ENCODE peak calls at places on chromosomes 2 and 18, in eight cellular contexts. One of them, this sample, is unnamed.
A peak's percentile ranks its signal among the peaks of the same experiment; 100 is the strongest.

GRCh38 chr2:28209312-28209711 is 183.3 kb upstream of the FOSL2 start:
- DNase-seq in tibial artery: no peak
- DNase-seq in activated naive CD4-positive, alpha-beta T cell: no peak
- DNase-seq in stimulated activated CD4-positive, alpha-beta T cell treated with anti-CD3 and anti-CD28 coated beads, TNF-alpha, amount 100 ng/mL, for 4 hours: no peak
- DNase-seq in activated CD4-positive, alpha-beta memory T cell treated with anti-CD3 and anti-CD28 coated beads for 36 hours: no peak
- DNase-seq in hepatic stellate cell: no peak
- DNase-seq in HT1080: peak; percentile 25
- DNase-seq in mucosa of descending colon: no peak
- DNase-seq in this sample: peak; percentile 34

GRCh38 chr2:168315331-168316072 is 68.1 kb upstream of the STK39 start:
- DNase-seq in tibial artery: no peak
- DNase-seq in activated naive CD4-positive, alpha-beta T cell: no peak
- DNase-seq in stimulated activated CD4-positive, alpha-beta T cell treated with anti-CD3 and anti-CD28 coated beads, TNF-alpha, amount 100 ng/mL, for 4 hours: no peak
- DNase-seq in activated CD4-positive, alpha-beta memory T cell treated with anti-CD3 and anti-CD28 coated beads for 36 hours: no peak
- DNase-seq in hepatic stellate cell: no peak
- DNase-seq in HT1080: no peak
- DNase-seq in mucosa of descending colon: no peak
- DNase-seq in this sample: no peak

GRCh38 chr18:43720036-43720435 is 442.7 kb upstream of the SYT4 start:
- DNase-seq in tibial artery: no peak
- DNase-seq in activated naive CD4-positive, alpha-beta T cell: no peak
- DNase-seq in stimulated activated CD4-positive, alpha-beta T cell treated with anti-CD3 and anti-CD28 coated beads, TNF-alpha, amount 100 ng/mL, for 4 hours: no peak
- DNase-seq in activated CD4-positive, alpha-beta memory T cell treated with anti-CD3 and anti-CD28 coated beads for 36 hours: no peak
- DNase-seq in hepatic stellate cell: no peak
- DNase-seq in HT1080: no peak
- DNase-seq in mucosa of descending colon: no peak
- DNase-seq in this sample: no peak

GRCh38 chr18:10559566-10560456 is 34.0 kb downstream of the NAPG start:
- DNase-seq in tibial artery: no peak
- DNase-seq in activated naive CD4-positive, alpha-beta T cell: no peak
- DNase-seq in stimulated activated CD4-positive, alpha-beta T cell treated with anti-CD3 and anti-CD28 coated beads, TNF-alpha, amount 100 ng/mL, for 4 hours: no peak
- DNase-seq in activated CD4-positive, alpha-beta memory T cell treated with anti-CD3 and anti-CD28 coated beads for 36 hours: peak; percentile 17
- DNase-seq in hepatic stellate cell: no peak
- DNase-seq in HT1080: no peak
- DNase-seq in mucosa of descending colon: no peak
- DNase-seq in this sample: no peak

GRCh38 chr2:111042772-111043771 is 77.6 kb upstream of the BCL2L11 start:
- DNase-seq in tibial artery: no peak
- DNase-seq in activated naive CD4-positive, alpha-beta T cell: no peak
- DNase-seq in stimulated activated CD4-positive, alpha-beta T cell treated with anti-CD3 and anti-CD28 coated beads, TNF-alpha, amount 100 ng/mL, for 4 hours: no peak
- DNase-seq in activated CD4-positive, alpha-beta memory T cell treated with anti-CD3 and anti-CD28 coated beads for 36 hours: peak; percentile 55
- DNase-seq in hepatic stellate cell: no peak
- DNase-seq in HT1080: no peak
- DNase-seq in mucosa of descending colon: no peak
- DNase-seq in this sample: no peak

GRCh38 chr2:224042191-224042696 is 3.2 kb upstream of the SERPINE2 start:
- DNase-seq in tibial artery: no peak
- DNase-seq in activated naive CD4-positive, alpha-beta T cell: no peak
- DNase-seq in stimulated activated CD4-positive, alpha-beta T cell treated with anti-CD3 and anti-CD28 coated beads, TNF-alpha, amount 100 ng/mL, for 4 hours: no peak
- DNase-seq in activated CD4-positive, alpha-beta memory T cell treated with anti-CD3 and anti-CD28 coated beads for 36 hours: no peak
- DNase-seq in hepatic stellate cell: no peak
- DNase-seq in HT1080: no peak
- DNase-seq in mucosa of descending colon: no peak
- DNase-seq in this sample: no peak

GRCh38 chr2:200604571-200605255 is 18.9 kb downstream of the AOX1 start:
- DNase-seq in tibial artery: no peak
- DNase-seq in activated naive CD4-positive, alpha-beta T cell: no peak
- DNase-seq in stimulated activated CD4-positive, alpha-beta T cell treated with anti-CD3 and anti-CD28 coated beads, TNF-alpha, amount 100 ng/mL, for 4 hours: no peak
- DNase-seq in activated CD4-positive, alpha-beta memory T cell treated with anti-CD3 and anti-CD28 coated beads for 36 hours: no peak
- DNase-seq in hepatic stellate cell: no peak
- DNase-seq in HT1080: no peak
- DNase-seq in mucosa of descending colon: no peak
- DNase-seq in this sample: no peak

GRCh38 chr2:136135924-136136906 is 18.3 kb upstream of the CXCR4 start:
- DNase-seq in tibial artery: no peak
- DNase-seq in activated naive CD4-positive, alpha-beta T cell: peak; percentile 58
- DNase-seq in stimulated activated CD4-positive, alpha-beta T cell treated with anti-CD3 and anti-CD28 coated beads, TNF-alpha, amount 100 ng/mL, for 4 hours: peak; percentile 44
- DNase-seq in activated CD4-positive, alpha-beta memory T cell treated with anti-CD3 and anti-CD28 coated beads for 36 hours: peak; percentile 75
- DNase-seq in hepatic stellate cell: no peak
- DNase-seq in HT1080: no peak
- DNase-seq in mucosa of descending colon: peak; percentile 80
- DNase-seq in this sample: no peak

GRCh38 chr2:25548587-25548986 is 124.8 kb downstream of the DTNB start:
- DNase-seq in tibial artery: no peak
- DNase-seq in activated naive CD4-positive, alpha-beta T cell: no peak
- DNase-seq in stimulated activated CD4-positive, alpha-beta T cell treated with anti-CD3 and anti-CD28 coated beads, TNF-alpha, amount 100 ng/mL, for 4 hours: no peak
- DNase-seq in activated CD4-positive, alpha-beta memory T cell treated with anti-CD3 and anti-CD28 coated beads for 36 hours: no peak
- DNase-seq in hepatic stellate cell: no peak
- DNase-seq in HT1080: no peak
- DNase-seq in mucosa of descending colon: no peak
- DNase-seq in this sample: no peak

GRCh38 chr2:145691659-145692058 is 1171.7 kb upstream of the ZEB2 start:
- DNase-seq in tibial artery: no peak
- DNase-seq in activated naive CD4-positive, alpha-beta T cell: no peak
- DNase-seq in stimulated activated CD4-positive, alpha-beta T cell treated with anti-CD3 and anti-CD28 coated beads, TNF-alpha, amount 100 ng/mL, for 4 hours: no peak
- DNase-seq in activated CD4-positive, alpha-beta memory T cell treated with anti-CD3 and anti-CD28 coated beads for 36 hours: no peak
- DNase-seq in hepatic stellate cell: no peak
- DNase-seq in HT1080: no peak
- DNase-seq in mucosa of descending colon: no peak
- DNase-seq in this sample: no peak

GRCh38 chr2:66489433-66489832 is 54.5 kb downstream of the MEIS1 start:
- DNase-seq in tibial artery: no peak
- DNase-seq in activated naive CD4-positive, alpha-beta T cell: no peak
- DNase-seq in stimulated activated CD4-positive, alpha-beta T cell treated with anti-CD3 and anti-CD28 coated beads, TNF-alpha, amount 100 ng/mL, for 4 hours: no peak
- DNase-seq in activated CD4-positive, alpha-beta memory T cell treated with anti-CD3 and anti-CD28 coated beads for 36 hours: no peak
- DNase-seq in hepatic stellate cell: no peak
- DNase-seq in HT1080: no peak
- DNase-seq in mucosa of descending colon: no peak
- DNase-seq in this sample: no peak

GRCh38 chr2:156845806-156846558 is 409.8 kb downstream of the GPD2 start:
- DNase-seq in tibial artery: no peak
- DNase-seq in activated naive CD4-positive, alpha-beta T cell: no peak
- DNase-seq in stimulated activated CD4-positive, alpha-beta T cell treated with anti-CD3 and anti-CD28 coated beads, TNF-alpha, amount 100 ng/mL, for 4 hours: no peak
- DNase-seq in activated CD4-positive, alpha-beta memory T cell treated with anti-CD3 and anti-CD28 coated beads for 36 hours: no peak
- DNase-seq in hepatic stellate cell: no peak
- DNase-seq in HT1080: no peak
- DNase-seq in mucosa of descending colon: no peak
- DNase-seq in this sample: no peak

GRCh38 chr2:60899230-60899891 is 18.0 kb downstream of the REL start:
- DNase-seq in tibial artery: no peak
- DNase-seq in activated naive CD4-positive, alpha-beta T cell: no peak
- DNase-seq in stimulated activated CD4-positive, alpha-beta T cell treated with anti-CD3 and anti-CD28 coated beads, TNF-alpha, amount 100 ng/mL, for 4 hours: peak; percentile 52
- DNase-seq in activated CD4-positive, alpha-beta memory T cell treated with anti-CD3 and anti-CD28 coated beads for 36 hours: peak; percentile 74
- DNase-seq in hepatic stellate cell: no peak
- DNase-seq in HT1080: no peak
- DNase-seq in mucosa of descending colon: no peak
- DNase-seq in this sample: no peak

GRCh38 chr18:8890957-8891464 is 185.7 kb downstream of the MTCL1 start:
- DNase-seq in tibial artery: no peak
- DNase-seq in activated naive CD4-positive, alpha-beta T cell: no peak
- DNase-seq in stimulated activated CD4-positive, alpha-beta T cell treated with anti-CD3 and anti-CD28 coated beads, TNF-alpha, amount 100 ng/mL, for 4 hours: no peak
- DNase-seq in activated CD4-positive, alpha-beta memory T cell treated with anti-CD3 and anti-CD28 coated beads for 36 hours: no peak
- DNase-seq in hepatic stellate cell: peak; percentile 69
- DNase-seq in HT1080: peak; percentile 97
- DNase-seq in mucosa of descending colon: no peak
- DNase-seq in this sample: peak; percentile 93

GRCh38 chr18:49028801-49029506 is 78.2 kb upstream of the SMAD7 start:
- DNase-seq in tibial artery: peak; percentile 44
- DNase-seq in activated naive CD4-positive, alpha-beta T cell: no peak
- DNase-seq in stimulated activated CD4-positive, alpha-beta T cell treated with anti-CD3 and anti-CD28 coated beads, TNF-alpha, amount 100 ng/mL, for 4 hours: no peak
- DNase-seq in activated CD4-positive, alpha-beta memory T cell treated with anti-CD3 and anti-CD28 coated beads for 36 hours: no peak
- DNase-seq in hepatic stellate cell: no peak
- DNase-seq in HT1080: no peak
- DNase-seq in mucosa of descending colon: no peak
- DNase-seq in this sample: no peak

GRCh38 chr2:159084395-159085370 is 116.2 kb downstream of the TANC1 start:
- DNase-seq in tibial artery: no peak
- DNase-seq in activated naive CD4-positive, alpha-beta T cell: no peak
- DNase-seq in stimulated activated CD4-positive, alpha-beta T cell treated with anti-CD3 and anti-CD28 coated beads, TNF-alpha, amount 100 ng/mL, for 4 hours: no peak
- DNase-seq in activated CD4-positive, alpha-beta memory T cell treated with anti-CD3 and anti-CD28 coated beads for 36 hours: no peak
- DNase-seq in hepatic stellate cell: no peak
- DNase-seq in HT1080: no peak
- DNase-seq in mucosa of descending colon: no peak
- DNase-seq in this sample: no peak

GRCh38 chr2:64670047-64670446 is 16.3 kb upstream of the SERTAD2 start:
- DNase-seq in tibial artery: no peak
- DNase-seq in activated naive CD4-positive, alpha-beta T cell: no peak
- DNase-seq in stimulated activated CD4-positive, alpha-beta T cell treated with anti-CD3 and anti-CD28 coated beads, TNF-alpha, amount 100 ng/mL, for 4 hours: no peak
- DNase-seq in activated CD4-positive, alpha-beta memory T cell treated with anti-CD3 and anti-CD28 coated beads for 36 hours: no peak
- DNase-seq in hepatic stellate cell: no peak
- DNase-seq in HT1080: no peak
- DNase-seq in mucosa of descending colon: no peak
- DNase-seq in this sample: no peak

GRCh38 chr2:228446732-228447131 is 265.2 kb upstream of the SPHKAP start:
- DNase-seq in tibial artery: no peak
- DNase-seq in activated naive CD4-positive, alpha-beta T cell: no peak
- DNase-seq in stimulated activated CD4-positive, alpha-beta T cell treated with anti-CD3 and anti-CD28 coated beads, TNF-alpha, amount 100 ng/mL, for 4 hours: no peak
- DNase-seq in activated CD4-positive, alpha-beta memory T cell treated with anti-CD3 and anti-CD28 coated beads for 36 hours: no peak
- DNase-seq in hepatic stellate cell: no peak
- DNase-seq in HT1080: no peak
- DNase-seq in mucosa of descending colon: no peak
- DNase-seq in this sample: no peak

GRCh38 chr2:191401287-191401686 is 156.1 kb downstream of the MYO1B start:
- DNase-seq in tibial artery: no peak
- DNase-seq in activated naive CD4-positive, alpha-beta T cell: no peak
- DNase-seq in stimulated activated CD4-positive, alpha-beta T cell treated with anti-CD3 and anti-CD28 coated beads, TNF-alpha, amount 100 ng/mL, for 4 hours: no peak
- DNase-seq in activated CD4-positive, alpha-beta memory T cell treated with anti-CD3 and anti-CD28 coated beads for 36 hours: no peak
- DNase-seq in hepatic stellate cell: peak; percentile 63
- DNase-seq in HT1080: no peak
- DNase-seq in mucosa of descending colon: no peak
- DNase-seq in this sample: no peak

GRCh38 chr18:10715791-10716190 is 190.0 kb downstream of the NAPG start:
- DNase-seq in tibial artery: no peak
- DNase-seq in activated naive CD4-positive, alpha-beta T cell: no peak
- DNase-seq in stimulated activated CD4-positive, alpha-beta T cell treated with anti-CD3 and anti-CD28 coated beads, TNF-alpha, amount 100 ng/mL, for 4 hours: no peak
- DNase-seq in activated CD4-positive, alpha-beta memory T cell treated with anti-CD3 and anti-CD28 coated beads for 36 hours: no peak
- DNase-seq in hepatic stellate cell: no peak
- DNase-seq in HT1080: peak; percentile 56
- DNase-seq in mucosa of descending colon: no peak
- DNase-seq in this sample: no peak

GRCh38 chr2:3594493-3595281 is at the start of gene COLEC11:
- DNase-seq in tibial artery: no peak
- DNase-seq in activated naive CD4-positive, alpha-beta T cell: no peak
- DNase-seq in stimulated activated CD4-positive, alpha-beta T cell treated with anti-CD3 and anti-CD28 coated beads, TNF-alpha, amount 100 ng/mL, for 4 hours: no peak
- DNase-seq in activated CD4-positive, alpha-beta memory T cell treated with anti-CD3 and anti-CD28 coated beads for 36 hours: no peak
- DNase-seq in hepatic stellate cell: peak; percentile 83
- DNase-seq in HT1080: no peak
- DNase-seq in mucosa of descending colon: no peak
- DNase-seq in this sample: no peak

GRCh38 chr2:128710770-128711169 is 392.1 kb upstream of the HS6ST1 start:
- DNase-seq in tibial artery: no peak
- DNase-seq in activated naive CD4-positive, alpha-beta T cell: no peak
- DNase-seq in stimulated activated CD4-positive, alpha-beta T cell treated with anti-CD3 and anti-CD28 coated beads, TNF-alpha, amount 100 ng/mL, for 4 hours: no peak
- DNase-seq in activated CD4-positive, alpha-beta memory T cell treated with anti-CD3 and anti-CD28 coated beads for 36 hours: no peak
- DNase-seq in hepatic stellate cell: no peak
- DNase-seq in HT1080: no peak
- DNase-seq in mucosa of descending colon: no peak
- DNase-seq in this sample: no peak

GRCh38 chr18:10685484-10685883 is 159.7 kb downstream of the NAPG start:
- DNase-seq in tibial artery: no peak
- DNase-seq in activated naive CD4-positive, alpha-beta T cell: no peak
- DNase-seq in stimulated activated CD4-positive, alpha-beta T cell treated with anti-CD3 and anti-CD28 coated beads, TNF-alpha, amount 100 ng/mL, for 4 hours: no peak
- DNase-seq in activated CD4-positive, alpha-beta memory T cell treated with anti-CD3 and anti-CD28 coated beads for 36 hours: no peak
- DNase-seq in hepatic stellate cell: no peak
- DNase-seq in HT1080: no peak
- DNase-seq in mucosa of descending colon: no peak
- DNase-seq in this sample: no peak

GRCh38 chr2:17995594-17995993 is 117.1 kb downstream of the KCNS3 start:
- DNase-seq in tibial artery: no peak
- DNase-seq in activated naive CD4-positive, alpha-beta T cell: no peak
- DNase-seq in stimulated activated CD4-positive, alpha-beta T cell treated with anti-CD3 and anti-CD28 coated beads, TNF-alpha, amount 100 ng/mL, for 4 hours: no peak
- DNase-seq in activated CD4-positive, alpha-beta memory T cell treated with anti-CD3 and anti-CD28 coated beads for 36 hours: no peak
- DNase-seq in hepatic stellate cell: no peak
- DNase-seq in HT1080: no peak
- DNase-seq in mucosa of descending colon: no peak
- DNase-seq in this sample: no peak

GRCh38 chr2:210954508-210954907 is 398.1 kb downstream of the CPS1 start:
- DNase-seq in tibial artery: no peak
- DNase-seq in activated naive CD4-positive, alpha-beta T cell: no peak
- DNase-seq in stimulated activated CD4-positive, alpha-beta T cell treated with anti-CD3 and anti-CD28 coated beads, TNF-alpha, amount 100 ng/mL, for 4 hours: no peak
- DNase-seq in activated CD4-positive, alpha-beta memory T cell treated with anti-CD3 and anti-CD28 coated beads for 36 hours: no peak
- DNase-seq in hepatic stellate cell: no peak
- DNase-seq in HT1080: no peak
- DNase-seq in mucosa of descending colon: no peak
- DNase-seq in this sample: no peak

GRCh38 chr18:14974576-14974975 is 226.6 kb downstream of the ANKRD30B start:
- DNase-seq in tibial artery: no peak
- DNase-seq in activated naive CD4-positive, alpha-beta T cell: no peak
- DNase-seq in stimulated activated CD4-positive, alpha-beta T cell treated with anti-CD3 and anti-CD28 coated beads, TNF-alpha, amount 100 ng/mL, for 4 hours: no peak
- DNase-seq in activated CD4-positive, alpha-beta memory T cell treated with anti-CD3 and anti-CD28 coated beads for 36 hours: no peak
- DNase-seq in hepatic stellate cell: no peak
- DNase-seq in HT1080: peak; percentile 93
- DNase-seq in mucosa of descending colon: no peak
- DNase-seq in this sample: peak; percentile 81

GRCh38 chr2:219344756-219345458 is 12.4 kb upstream of the RESP18 start:
- DNase-seq in tibial artery: no peak
- DNase-seq in activated naive CD4-positive, alpha-beta T cell: no peak
- DNase-seq in stimulated activated CD4-positive, alpha-beta T cell treated with anti-CD3 and anti-CD28 coated beads, TNF-alpha, amount 100 ng/mL, for 4 hours: no peak
- DNase-seq in activated CD4-positive, alpha-beta memory T cell treated with anti-CD3 and anti-CD28 coated beads for 36 hours: no peak
- DNase-seq in hepatic stellate cell: no peak
- DNase-seq in HT1080: no peak
- DNase-seq in mucosa of descending colon: no peak
- DNase-seq in this sample: peak; percentile 59

GRCh38 chr2:148279216-148279615 is 258.3 kb downstream of the MBD5 start:
- DNase-seq in tibial artery: no peak
- DNase-seq in activated naive CD4-positive, alpha-beta T cell: no peak
- DNase-seq in stimulated activated CD4-positive, alpha-beta T cell treated with anti-CD3 and anti-CD28 coated beads, TNF-alpha, amount 100 ng/mL, for 4 hours: no peak
- DNase-seq in activated CD4-positive, alpha-beta memory T cell treated with anti-CD3 and anti-CD28 coated beads for 36 hours: no peak
- DNase-seq in hepatic stellate cell: no peak
- DNase-seq in HT1080: no peak
- DNase-seq in mucosa of descending colon: no peak
- DNase-seq in this sample: no peak

GRCh38 chr18:5510109-5510846 is 33.5 kb downstream of the EPB41L3 start:
- DNase-seq in tibial artery: no peak
- DNase-seq in activated naive CD4-positive, alpha-beta T cell: no peak
- DNase-seq in stimulated activated CD4-positive, alpha-beta T cell treated with anti-CD3 and anti-CD28 coated beads, TNF-alpha, amount 100 ng/mL, for 4 hours: no peak
- DNase-seq in activated CD4-positive, alpha-beta memory T cell treated with anti-CD3 and anti-CD28 coated beads for 36 hours: no peak
- DNase-seq in hepatic stellate cell: no peak
- DNase-seq in HT1080: peak; percentile 85
- DNase-seq in mucosa of descending colon: no peak
- DNase-seq in this sample: no peak

GRCh38 chr2:190625691-190626090 is 23.2 kb upstream of the NAB1 start:
- DNase-seq in tibial artery: no peak
- DNase-seq in activated naive CD4-positive, alpha-beta T cell: no peak
- DNase-seq in stimulated activated CD4-positive, alpha-beta T cell treated with anti-CD3 and anti-CD28 coated beads, TNF-alpha, amount 100 ng/mL, for 4 hours: no peak
- DNase-seq in activated CD4-positive, alpha-beta memory T cell treated with anti-CD3 and anti-CD28 coated beads for 36 hours: no peak
- DNase-seq in hepatic stellate cell: no peak
- DNase-seq in HT1080: no peak
- DNase-seq in mucosa of descending colon: no peak
- DNase-seq in this sample: no peak

GRCh38 chr2:234952270-234953115 is 676 bp downstream of the SH3BP4 start:
- DNase-seq in tibial artery: peak; percentile 66
- DNase-seq in activated naive CD4-positive, alpha-beta T cell: no peak
- DNase-seq in stimulated activated CD4-positive, alpha-beta T cell treated with anti-CD3 and anti-CD28 coated beads, TNF-alpha, amount 100 ng/mL, for 4 hours: no peak
- DNase-seq in activated CD4-positive, alpha-beta memory T cell treated with anti-CD3 and anti-CD28 coated beads for 36 hours: no peak
- DNase-seq in hepatic stellate cell: peak; percentile 36
- DNase-seq in HT1080: no peak
- DNase-seq in mucosa of descending colon: no peak
- DNase-seq in this sample: peak; percentile 54

GRCh38 chr2:111054791-111055627 is 65.7 kb upstream of the BCL2L11 start:
- DNase-seq in tibial artery: no peak
- DNase-seq in activated naive CD4-positive, alpha-beta T cell: no peak
- DNase-seq in stimulated activated CD4-positive, alpha-beta T cell treated with anti-CD3 and anti-CD28 coated beads, TNF-alpha, amount 100 ng/mL, for 4 hours: no peak
- DNase-seq in activated CD4-positive, alpha-beta memory T cell treated with anti-CD3 and anti-CD28 coated beads for 36 hours: peak; percentile 74
- DNase-seq in hepatic stellate cell: peak; percentile 0
- DNase-seq in HT1080: no peak
- DNase-seq in mucosa of descending colon: no peak
- DNase-seq in this sample: no peak

GRCh38 chr2:117523267-117523666 is 291.2 kb upstream of the DDX18 start:
- DNase-seq in tibial artery: no peak
- DNase-seq in activated naive CD4-positive, alpha-beta T cell: no peak
- DNase-seq in stimulated activated CD4-positive, alpha-beta T cell treated with anti-CD3 and anti-CD28 coated beads, TNF-alpha, amount 100 ng/mL, for 4 hours: no peak
- DNase-seq in activated CD4-positive, alpha-beta memory T cell treated with anti-CD3 and anti-CD28 coated beads for 36 hours: no peak
- DNase-seq in hepatic stellate cell: no peak
- DNase-seq in HT1080: peak; percentile 11
- DNase-seq in mucosa of descending colon: peak; percentile 88
- DNase-seq in this sample: peak; percentile 96

GRCh38 chr2:26901326-26902183 is 53.6 kb downstream of the DPYSL5 start:
- DNase-seq in tibial artery: no peak
- DNase-seq in activated naive CD4-positive, alpha-beta T cell: no peak
- DNase-seq in stimulated activated CD4-positive, alpha-beta T cell treated with anti-CD3 and anti-CD28 coated beads, TNF-alpha, amount 100 ng/mL, for 4 hours: no peak
- DNase-seq in activated CD4-positive, alpha-beta memory T cell treated with anti-CD3 and anti-CD28 coated beads for 36 hours: no peak
- DNase-seq in hepatic stellate cell: no peak
- DNase-seq in HT1080: no peak
- DNase-seq in mucosa of descending colon: no peak
- DNase-seq in this sample: no peak

This sample was measured in HT-29.